ENCODE peak calls at places on chromosomes 12 and 14, in five cellular contexts. G is IMR-90, I is neuronal stem cell, C is trophoblast cell, L is H9. S is an unnamed sample.

GRCh38 chr12:45687081-45688015 is 42.2 kb upstream of the ARID2 start:
- DNase-seq in L (no peak), C (no peak), I (no peak), G (no peak), S (no peak)

GRCh38 chr14:72516936-72517408 is 376.9 kb downstream of the DPF3 start:
- DNase-seq in C (peak; percentile 43), I (peak; percentile 75), G (peak; percentile 91), L (peak; percentile 76), S (peak; percentile 82)

GRCh38 chr12:31234955-31235867 is 90.7 kb downstream of the SINHCAF start:
- DNase-seq in L (peak; percentile 80), G (peak; percentile 31), C (no peak), I (peak; percentile 44), S (peak; percentile 64)

GRCh38 chr12:108315486-108316105 is 23.5 kb downstream of the CMKLR1 start:
- DNase-seq in G (no peak), I (no peak), L (no peak), C (no peak), S (no peak)

GRCh38 chr14:39173198-39173597 is 1.9 kb upstream of the PNN start:
- DNase-seq in C (no peak), L (no peak), I (no peak), G (no peak), S (no peak)

GRCh38 chr12:132300789-132301722 is 28.3 kb downstream of the GALNT9 start:
- DNase-seq in I (no peak), L (no peak), C (no peak), G (no peak), S (no peak)

GRCh38 chr12:41011939-41012338 is 176.2 kb upstream of the PDZRN4 start:
- DNase-seq in I (no peak), C (no peak), L (no peak), G (no peak), S (no peak)

GRCh38 chr12:65634626-65635331 is 189.5 kb upstream of the HMGA2 start:
- DNase-seq in C (no peak), G (peak; percentile 84), I (no peak), L (no peak), S (no peak)

GRCh38 chr12:67026847-67027246 is 242.3 kb upstream of the CAND1 start:
- DNase-seq in I (no peak), G (no peak), L (no peak), C (peak; percentile 59), S (no peak)

GRCh38 chr12:27919671-27920235 is 52.8 kb downstream of the PTHLH start:
- DNase-seq in C (no peak), L (no peak), G (no peak), I (no peak), S (no peak)

GRCh38 chr14:103520657-103521437 is 1.8 kb downstream of the CKB start:
- DNase-seq in G (peak; percentile 40), L (peak; percentile 81), I (peak; percentile 80), C (peak; percentile 22), S (peak; percentile 76)

GRCh38 chr14:103520269-103520656 is 2.4 kb downstream of the CKB start:
- DNase-seq in G (no peak), L (no peak), I (no peak), C (no peak), S (no peak)

GRCh38 chr14:103522649-103523582 is at the start of gene CKB:
- DNase-seq in L (peak; percentile 75), C (no peak), G (peak; percentile 45), I (peak; percentile 74), S (peak; percentile 71)

GRCh38 chr14:103522028-103522581 is 525 bp downstream of the CKB start:
- DNase-seq in L (no peak), C (no peak), I (no peak), G (no peak), S (peak; percentile 43)

GRCh38 chr14:103521438-103521961 is 1.1 kb downstream of the CKB start:
- DNase-seq in L (no peak), I (no peak), G (no peak), C (no peak), S (no peak)
- H4K8ac ChIP-seq in L (no peak overlapping the region), I (no peak overlapping the region), G (no peak overlapping the region), C (peak overlapping the region; percentile 40), S (no peak overlapping the region)

GRCh38 chr14:67695394-67695949 is at the start of gene RDH11:
- DNase-seq in G (peak; percentile 89), L (peak; percentile 89), I (peak; percentile 82), C (peak; percentile 84), S (peak; percentile 95)
- H3K27ac ChIP-seq in G (peak within 1 kb of the TSS; percentile 31), L (peak within 1 kb of the TSS; percentile 66), I (peak within 1 kb of the TSS; percentile 70), C (peak within 1 kb of the TSS; percentile 90), S (peak within 1 kb of the TSS; percentile 80)

DNA sequence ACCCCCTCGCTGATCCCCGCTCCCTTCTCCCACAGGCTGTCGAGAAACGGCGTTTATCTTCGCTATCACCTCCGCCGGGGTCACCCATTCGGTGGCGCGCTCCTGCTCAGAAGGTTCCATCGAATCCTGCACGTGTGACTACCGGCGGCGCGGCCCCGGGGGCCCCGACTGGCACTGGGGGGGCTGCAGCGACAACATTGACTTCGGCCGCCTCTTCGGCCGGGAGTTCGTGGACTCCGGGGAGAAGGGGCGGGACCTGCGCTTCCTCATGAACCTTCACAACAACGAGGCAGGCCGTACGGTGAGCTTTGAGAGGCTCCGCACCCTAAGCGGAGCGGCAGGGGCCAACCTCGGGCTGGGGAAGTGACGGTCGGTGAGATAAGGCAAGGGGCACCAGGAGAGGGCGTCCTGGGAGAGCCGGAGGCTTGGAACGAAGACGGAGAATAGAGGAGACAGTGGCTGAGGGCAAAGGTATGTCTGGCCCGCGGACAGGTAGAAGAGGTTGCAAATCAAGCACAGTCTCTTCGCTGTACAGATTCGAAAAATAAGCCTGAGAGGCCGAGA is 2.3 kb downstream of the WNT1 start:
- DNase-seq in C (peak; percentile 62), L (peak; percentile 88), I (no peak), G (no peak), S (no peak)
- H4K8ac ChIP-seq in C (no peak overlapping the region), L (no peak overlapping the region), I (no peak overlapping the region), G (no peak overlapping the region), S (no peak overlapping the region)

DNA sequence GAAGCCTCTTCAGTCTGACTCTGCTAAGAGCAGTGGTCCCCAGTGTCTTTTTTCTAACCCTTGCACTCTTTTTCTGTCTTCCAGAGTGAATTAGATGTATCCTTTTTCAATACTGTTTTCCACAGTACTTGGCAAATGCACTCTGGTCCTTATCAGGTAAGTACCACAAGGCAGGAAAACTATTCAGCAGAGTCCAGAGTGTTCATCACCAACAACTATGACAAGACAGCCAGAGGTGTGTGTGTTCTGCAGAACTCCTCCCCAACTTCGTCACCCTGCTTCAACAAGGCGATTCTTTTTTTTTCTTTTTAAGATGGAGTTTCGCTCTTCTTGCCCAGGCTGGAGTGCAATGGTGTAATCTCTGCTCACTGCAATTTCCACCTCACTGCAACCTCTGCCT is 54.3 kb upstream of the STRN3 start:
- DNase-seq in I (no peak), C (no peak), G (no peak), L (no peak), S (no peak)
- H3K27ac ChIP-seq in I (no peak overlapping the region), C (no peak overlapping the region), G (peak overlapping the region; percentile 10), L (no peak overlapping the region), S (no peak overlapping the region)

GRCh38 chr12:52434096-52434733 is at the start of gene KRT75:
- DNase-seq in I (no peak), C (no peak), L (peak; percentile 24), G (no peak), S (no peak)
- H4K8ac ChIP-seq in I (no peak within 1 kb of the TSS), C (no peak within 1 kb of the TSS), L (no peak within 1 kb of the TSS), G (no peak within 1 kb of the TSS), S (no peak within 1 kb of the TSS)

DNA sequence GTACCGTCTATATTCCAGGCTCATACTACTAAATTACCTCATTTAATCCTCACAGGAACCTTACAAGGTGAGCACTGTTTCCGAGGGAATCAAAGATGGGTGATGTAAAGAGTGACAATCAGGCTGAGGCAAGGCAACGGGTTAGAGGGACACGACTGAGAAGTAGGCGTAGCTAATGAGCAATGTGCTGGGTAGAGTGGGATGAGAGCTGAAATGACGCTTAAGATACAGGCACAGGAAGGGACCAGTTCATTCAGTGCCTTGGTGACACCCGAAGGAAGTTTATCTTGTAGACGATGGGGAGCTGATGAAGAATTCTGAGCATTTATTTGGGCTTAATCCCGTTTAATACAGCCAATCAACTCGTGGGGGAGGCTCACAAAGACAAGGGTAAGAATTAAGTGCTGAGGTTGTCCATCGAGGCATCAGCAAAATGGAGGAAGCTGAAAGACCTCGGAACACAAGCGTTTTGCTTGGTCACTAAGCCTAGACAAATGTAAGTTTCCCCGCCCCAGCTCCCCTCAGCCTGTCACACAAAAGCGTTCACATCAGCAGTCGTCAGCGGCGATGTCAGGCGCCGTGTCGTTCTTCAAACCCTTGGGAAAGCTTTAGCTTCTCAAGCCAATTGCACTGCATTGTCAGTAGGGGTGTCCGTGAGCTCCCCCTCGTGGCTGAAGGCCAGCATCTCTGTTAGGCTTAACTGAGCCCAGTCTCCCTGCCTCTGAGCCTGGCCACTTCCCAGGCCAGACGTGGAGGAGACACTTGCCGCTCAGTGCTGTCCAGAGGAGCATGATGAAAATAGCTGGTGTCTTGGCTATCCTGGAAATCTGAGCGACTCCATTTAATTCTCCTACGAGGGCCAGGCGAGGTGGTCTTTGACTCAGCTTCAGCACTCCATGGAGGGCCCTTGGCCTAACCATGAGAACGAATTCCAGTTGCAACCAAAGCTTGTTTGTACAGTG is 288.5 kb upstream of the G2E3 start:
- DNase-seq in L (peak; percentile 94), C (peak; percentile 58), G (peak; percentile 81), I (peak; percentile 90), S (peak; percentile 82)
- H3K27ac ChIP-seq in L (no peak overlapping the region), C (no peak overlapping the region), G (no peak overlapping the region), I (no peak overlapping the region), S (no peak overlapping the region)

GRCh38 chr12:124645530-124646244 is 78.3 kb upstream of the NCOR2 start:
- DNase-seq in I (no peak), G (no peak), C (no peak), L (no peak), S (no peak)
- H4K8ac ChIP-seq in I (no peak overlapping the region), G (no peak overlapping the region), C (no peak overlapping the region), L (no peak overlapping the region), S (no peak overlapping the region)

GRCh38 chr12:51752490-51752889 is 96.0 kb downstream of the FIGNL2 start:
- DNase-seq in I (peak; percentile 20), L (no peak), C (peak; percentile 74), G (peak; percentile 94), S (peak; percentile 88)
- H3K27ac ChIP-seq in I (no peak overlapping the region), L (no peak overlapping the region), C (no peak overlapping the region), G (no peak overlapping the region), S (no peak overlapping the region)

GRCh38 chr12:131117438-131118245 is 163.9 kb downstream of the ADGRD1 start:
- DNase-seq in C (no peak), G (no peak), I (no peak), L (peak; percentile 20), S (no peak)

GRCh38 chr12:131114942-131115584 is 161.4 kb downstream of the ADGRD1 start:
- DNase-seq in G (no peak), I (no peak), C (no peak), L (no peak), S (no peak)

GRCh38 chr12:131115766-131116165 is 162.1 kb downstream of the ADGRD1 start:
- DNase-seq in G (no peak), I (no peak), L (no peak), C (no peak), S (no peak)

GRCh38 chr12:131118366-131118765 is 164.7 kb downstream of the ADGRD1 start:
- DNase-seq in C (no peak), G (no peak), I (no peak), L (peak; percentile 8), S (no peak)

GRCh38 chr12:131116437-131117117 is 162.9 kb downstream of the ADGRD1 start:
- DNase-seq in L (peak; percentile 73), I (no peak), G (no peak), C (no peak), S (no peak)
- H4K8ac ChIP-seq in L (no peak overlapping the region), I (no peak overlapping the region), G (no peak overlapping the region), C (no peak overlapping the region), S (no peak overlapping the region)

S was measured in mesenchymal stem cell.